ENCODE peak calls at places on chromosome 20, in nine cellular contexts. One of them, this sample, is unnamed.
A peak's percentile ranks its signal among the peaks of the same experiment; 100 is the strongest.

GRCh38 chr20:44479643-44480042 is 4.0 kb downstream of the TTPAL start:
- DNase-seq in stimulated activated CD4-positive, alpha-beta T cell treated with anti-CD3 and anti-CD28 coated beads, TNF-alpha, amount 100 ng/mL, for 1 hour: no peak
- DNase-seq in activated CD8-positive, alpha-beta memory T cell treated with anti-CD3 and anti-CD28 coated beads, Interleukin-2, amount 50 U/mL, for 4 hours: no peak
- DNase-seq in stomach: no peak
- DNase-seq in WTC11: no peak
- DNase-seq in anterior cingulate cortex: no peak
- DNase-seq in activated CD4-positive, alpha-beta T cell treated with anti-CD3 and anti-CD28 coated beads, Interleukin-2, amount 50 U/mL, for 24 hours: no peak
- DNase-seq in psoas muscle: no peak
- DNase-seq in astrocyte of the cerebellum: no peak
- DNase-seq in this sample: no peak

GRCh38 chr20:31845300-31845863 is at the start of gene FOXS1:
- DNase-seq in astrocyte of the cerebellum: no peak
- DNase-seq in WTC11: no peak
- DNase-seq in anterior cingulate cortex: peak; percentile 20
- DNase-seq in activated CD4-positive, alpha-beta T cell treated with anti-CD3 and anti-CD28 coated beads, Interleukin-2, amount 50 U/mL, for 24 hours: no peak
- DNase-seq in activated CD8-positive, alpha-beta memory T cell treated with anti-CD3 and anti-CD28 coated beads, Interleukin-2, amount 50 U/mL, for 4 hours: no peak
- DNase-seq in stomach: no peak
- DNase-seq in psoas muscle: no peak
- DNase-seq in stimulated activated CD4-positive, alpha-beta T cell treated with anti-CD3 and anti-CD28 coated beads, TNF-alpha, amount 100 ng/mL, for 1 hour: no peak
- DNase-seq in this sample: peak; percentile 78

GRCh38 chr20:11919571-11919970 is 1.9 kb downstream of the BTBD3 start:
- DNase-seq in WTC11: no peak
- DNase-seq in stimulated activated CD4-positive, alpha-beta T cell treated with anti-CD3 and anti-CD28 coated beads, TNF-alpha, amount 100 ng/mL, for 1 hour: no peak
- DNase-seq in activated CD8-positive, alpha-beta memory T cell treated with anti-CD3 and anti-CD28 coated beads, Interleukin-2, amount 50 U/mL, for 4 hours: no peak
- DNase-seq in stomach: no peak
- DNase-seq in anterior cingulate cortex: no peak
- DNase-seq in astrocyte of the cerebellum: no peak
- DNase-seq in psoas muscle: no peak
- DNase-seq in activated CD4-positive, alpha-beta T cell treated with anti-CD3 and anti-CD28 coated beads, Interleukin-2, amount 50 U/mL, for 24 hours: no peak
- DNase-seq in this sample: no peak

GRCh38 chr20:59004493-59004762 is 2.6 kb downstream of the CTSZ start:
- DNase-seq in anterior cingulate cortex: no peak
- DNase-seq in stomach: peak; percentile 61
- DNase-seq in psoas muscle: peak; percentile 49
- DNase-seq in activated CD8-positive, alpha-beta memory T cell treated with anti-CD3 and anti-CD28 coated beads, Interleukin-2, amount 50 U/mL, for 4 hours: peak; percentile 49
- DNase-seq in WTC11: no peak
- DNase-seq in astrocyte of the cerebellum: no peak
- DNase-seq in stimulated activated CD4-positive, alpha-beta T cell treated with anti-CD3 and anti-CD28 coated beads, TNF-alpha, amount 100 ng/mL, for 1 hour: no peak
- DNase-seq in activated CD4-positive, alpha-beta T cell treated with anti-CD3 and anti-CD28 coated beads, Interleukin-2, amount 50 U/mL, for 24 hours: no peak
- DNase-seq in this sample: no peak

GRCh38 chr20:52783769-52784168 is 188.4 kb upstream of the TSHZ2 start:
- DNase-seq in psoas muscle: no peak
- DNase-seq in anterior cingulate cortex: no peak
- DNase-seq in stomach: no peak
- DNase-seq in astrocyte of the cerebellum: no peak
- DNase-seq in WTC11: peak; percentile 62
- DNase-seq in activated CD4-positive, alpha-beta T cell treated with anti-CD3 and anti-CD28 coated beads, Interleukin-2, amount 50 U/mL, for 24 hours: no peak
- DNase-seq in activated CD8-positive, alpha-beta memory T cell treated with anti-CD3 and anti-CD28 coated beads, Interleukin-2, amount 50 U/mL, for 4 hours: no peak
- DNase-seq in stimulated activated CD4-positive, alpha-beta T cell treated with anti-CD3 and anti-CD28 coated beads, TNF-alpha, amount 100 ng/mL, for 1 hour: no peak
- DNase-seq in this sample: peak; percentile 27

GRCh38 chr20:1060985-1061384 is 57.4 kb upstream of the PSMF1 start:
- DNase-seq in astrocyte of the cerebellum: no peak
- DNase-seq in anterior cingulate cortex: no peak
- DNase-seq in activated CD8-positive, alpha-beta memory T cell treated with anti-CD3 and anti-CD28 coated beads, Interleukin-2, amount 50 U/mL, for 4 hours: no peak
- DNase-seq in WTC11: no peak
- DNase-seq in stomach: no peak
- DNase-seq in stimulated activated CD4-positive, alpha-beta T cell treated with anti-CD3 and anti-CD28 coated beads, TNF-alpha, amount 100 ng/mL, for 1 hour: no peak
- DNase-seq in psoas muscle: no peak
- DNase-seq in activated CD4-positive, alpha-beta T cell treated with anti-CD3 and anti-CD28 coated beads, Interleukin-2, amount 50 U/mL, for 24 hours: no peak
- DNase-seq in this sample: no peak

GRCh38 chr20:29689411-29690225 is 1567.8 kb upstream of the DEFB115 start:
- DNase-seq in astrocyte of the cerebellum: no peak
- DNase-seq in anterior cingulate cortex: no peak
- DNase-seq in activated CD4-positive, alpha-beta T cell treated with anti-CD3 and anti-CD28 coated beads, Interleukin-2, amount 50 U/mL, for 24 hours: no peak
- DNase-seq in WTC11: no peak
- DNase-seq in psoas muscle: no peak
- DNase-seq in activated CD8-positive, alpha-beta memory T cell treated with anti-CD3 and anti-CD28 coated beads, Interleukin-2, amount 50 U/mL, for 4 hours: peak; percentile 22
- DNase-seq in stimulated activated CD4-positive, alpha-beta T cell treated with anti-CD3 and anti-CD28 coated beads, TNF-alpha, amount 100 ng/mL, for 1 hour: no peak
- DNase-seq in stomach: no peak
- DNase-seq in this sample: no peak

GRCh38 chr20:45254867-45255266 is 503 bp upstream of the SLPI start:
- DNase-seq in astrocyte of the cerebellum: peak; percentile 6
- DNase-seq in WTC11: no peak
- DNase-seq in activated CD4-positive, alpha-beta T cell treated with anti-CD3 and anti-CD28 coated beads, Interleukin-2, amount 50 U/mL, for 24 hours: no peak
- DNase-seq in anterior cingulate cortex: no peak
- DNase-seq in activated CD8-positive, alpha-beta memory T cell treated with anti-CD3 and anti-CD28 coated beads, Interleukin-2, amount 50 U/mL, for 4 hours: no peak
- DNase-seq in stomach: no peak
- DNase-seq in stimulated activated CD4-positive, alpha-beta T cell treated with anti-CD3 and anti-CD28 coated beads, TNF-alpha, amount 100 ng/mL, for 1 hour: no peak
- DNase-seq in psoas muscle: no peak
- DNase-seq in this sample: no peak

GRCh38 chr20:32527447-32528055 is 57.6 kb downstream of the NOL4L start:
- DNase-seq in activated CD4-positive, alpha-beta T cell treated with anti-CD3 and anti-CD28 coated beads, Interleukin-2, amount 50 U/mL, for 24 hours: no peak
- DNase-seq in WTC11: no peak
- DNase-seq in activated CD8-positive, alpha-beta memory T cell treated with anti-CD3 and anti-CD28 coated beads, Interleukin-2, amount 50 U/mL, for 4 hours: no peak
- DNase-seq in astrocyte of the cerebellum: no peak
- DNase-seq in psoas muscle: no peak
- DNase-seq in stomach: no peak
- DNase-seq in anterior cingulate cortex: no peak
- DNase-seq in stimulated activated CD4-positive, alpha-beta T cell treated with anti-CD3 and anti-CD28 coated beads, TNF-alpha, amount 100 ng/mL, for 1 hour: no peak
- DNase-seq in this sample: no peak

GRCh38 chr20:4192378-4193048 is 177.2 kb upstream of the RNF24 start:
- DNase-seq in WTC11: no peak
- DNase-seq in astrocyte of the cerebellum: no peak
- DNase-seq in anterior cingulate cortex: no peak
- DNase-seq in stimulated activated CD4-positive, alpha-beta T cell treated with anti-CD3 and anti-CD28 coated beads, TNF-alpha, amount 100 ng/mL, for 1 hour: no peak
- DNase-seq in activated CD4-positive, alpha-beta T cell treated with anti-CD3 and anti-CD28 coated beads, Interleukin-2, amount 50 U/mL, for 24 hours: no peak
- DNase-seq in activated CD8-positive, alpha-beta memory T cell treated with anti-CD3 and anti-CD28 coated beads, Interleukin-2, amount 50 U/mL, for 4 hours: no peak
- DNase-seq in stomach: no peak
- DNase-seq in psoas muscle: no peak
- DNase-seq in this sample: no peak

GRCh38 chr20:33925867-33926266 is 67.8 kb upstream of the RALY start:
- DNase-seq in activated CD4-positive, alpha-beta T cell treated with anti-CD3 and anti-CD28 coated beads, Interleukin-2, amount 50 U/mL, for 24 hours: no peak
- DNase-seq in anterior cingulate cortex: no peak
- DNase-seq in stimulated activated CD4-positive, alpha-beta T cell treated with anti-CD3 and anti-CD28 coated beads, TNF-alpha, amount 100 ng/mL, for 1 hour: no peak
- DNase-seq in WTC11: no peak
- DNase-seq in psoas muscle: no peak
- DNase-seq in activated CD8-positive, alpha-beta memory T cell treated with anti-CD3 and anti-CD28 coated beads, Interleukin-2, amount 50 U/mL, for 4 hours: no peak
- DNase-seq in stomach: no peak
- DNase-seq in astrocyte of the cerebellum: no peak
- DNase-seq in this sample: no peak

GRCh38 chr20:48823960-48824497 is 3.8 kb downstream of the PREX1 start:
- DNase-seq in activated CD4-positive, alpha-beta T cell treated with anti-CD3 and anti-CD28 coated beads, Interleukin-2, amount 50 U/mL, for 24 hours: no peak
- DNase-seq in anterior cingulate cortex: no peak
- DNase-seq in stimulated activated CD4-positive, alpha-beta T cell treated with anti-CD3 and anti-CD28 coated beads, TNF-alpha, amount 100 ng/mL, for 1 hour: no peak
- DNase-seq in activated CD8-positive, alpha-beta memory T cell treated with anti-CD3 and anti-CD28 coated beads, Interleukin-2, amount 50 U/mL, for 4 hours: peak; percentile 63
- DNase-seq in WTC11: no peak
- DNase-seq in psoas muscle: no peak
- DNase-seq in stomach: no peak
- DNase-seq in astrocyte of the cerebellum: peak; percentile 72
- DNase-seq in this sample: peak; percentile 64

GRCh38 chr20:61135266-61135665 is 116.8 kb upstream of the CDH4 start:
- DNase-seq in astrocyte of the cerebellum: no peak
- DNase-seq in activated CD8-positive, alpha-beta memory T cell treated with anti-CD3 and anti-CD28 coated beads, Interleukin-2, amount 50 U/mL, for 4 hours: no peak
- DNase-seq in WTC11: no peak
- DNase-seq in stimulated activated CD4-positive, alpha-beta T cell treated with anti-CD3 and anti-CD28 coated beads, TNF-alpha, amount 100 ng/mL, for 1 hour: no peak
- DNase-seq in anterior cingulate cortex: no peak
- DNase-seq in activated CD4-positive, alpha-beta T cell treated with anti-CD3 and anti-CD28 coated beads, Interleukin-2, amount 50 U/mL, for 24 hours: no peak
- DNase-seq in psoas muscle: no peak
- DNase-seq in stomach: no peak
- DNase-seq in this sample: no peak

GRCh38 chr20:50221501-50222323 is 31.1 kb downstream of the CEBPB start:
- DNase-seq in anterior cingulate cortex: no peak
- DNase-seq in activated CD8-positive, alpha-beta memory T cell treated with anti-CD3 and anti-CD28 coated beads, Interleukin-2, amount 50 U/mL, for 4 hours: no peak
- DNase-seq in stimulated activated CD4-positive, alpha-beta T cell treated with anti-CD3 and anti-CD28 coated beads, TNF-alpha, amount 100 ng/mL, for 1 hour: no peak
- DNase-seq in activated CD4-positive, alpha-beta T cell treated with anti-CD3 and anti-CD28 coated beads, Interleukin-2, amount 50 U/mL, for 24 hours: no peak
- DNase-seq in WTC11: no peak
- DNase-seq in astrocyte of the cerebellum: no peak
- DNase-seq in psoas muscle: no peak
- DNase-seq in stomach: no peak
- DNase-seq in this sample: peak; percentile 80

GRCh38 chr20:63255911-63256704 is 1.8 kb upstream of the NKAIN4 start:
- DNase-seq in activated CD4-positive, alpha-beta T cell treated with anti-CD3 and anti-CD28 coated beads, Interleukin-2, amount 50 U/mL, for 24 hours: no peak
- DNase-seq in stimulated activated CD4-positive, alpha-beta T cell treated with anti-CD3 and anti-CD28 coated beads, TNF-alpha, amount 100 ng/mL, for 1 hour: no peak
- DNase-seq in astrocyte of the cerebellum: no peak
- DNase-seq in psoas muscle: no peak
- DNase-seq in anterior cingulate cortex: no peak
- DNase-seq in activated CD8-positive, alpha-beta memory T cell treated with anti-CD3 and anti-CD28 coated beads, Interleukin-2, amount 50 U/mL, for 4 hours: no peak
- DNase-seq in stomach: no peak
- DNase-seq in WTC11: no peak
- DNase-seq in this sample: no peak

GRCh38 chr20:46784450-46785127 is 75.1 kb downstream of the SLC2A10 start:
- DNase-seq in activated CD4-positive, alpha-beta T cell treated with anti-CD3 and anti-CD28 coated beads, Interleukin-2, amount 50 U/mL, for 24 hours: no peak
- DNase-seq in stimulated activated CD4-positive, alpha-beta T cell treated with anti-CD3 and anti-CD28 coated beads, TNF-alpha, amount 100 ng/mL, for 1 hour: no peak
- DNase-seq in stomach: no peak
- DNase-seq in psoas muscle: no peak
- DNase-seq in astrocyte of the cerebellum: no peak
- DNase-seq in anterior cingulate cortex: no peak
- DNase-seq in activated CD8-positive, alpha-beta memory T cell treated with anti-CD3 and anti-CD28 coated beads, Interleukin-2, amount 50 U/mL, for 4 hours: no peak
- DNase-seq in WTC11: no peak
- DNase-seq in this sample: peak; percentile 5

GRCh38 chr20:58711266-58712051 is 18.9 kb downstream of the NPEPL1 start:
- DNase-seq in WTC11: no peak
- DNase-seq in astrocyte of the cerebellum: no peak
- DNase-seq in stimulated activated CD4-positive, alpha-beta T cell treated with anti-CD3 and anti-CD28 coated beads, TNF-alpha, amount 100 ng/mL, for 1 hour: no peak
- DNase-seq in stomach: peak; percentile 16
- DNase-seq in anterior cingulate cortex: no peak
- DNase-seq in activated CD4-positive, alpha-beta T cell treated with anti-CD3 and anti-CD28 coated beads, Interleukin-2, amount 50 U/mL, for 24 hours: no peak
- DNase-seq in psoas muscle: no peak
- DNase-seq in activated CD8-positive, alpha-beta memory T cell treated with anti-CD3 and anti-CD28 coated beads, Interleukin-2, amount 50 U/mL, for 4 hours: no peak
- DNase-seq in this sample: no peak

GRCh38 chr20:58056021-58056591 is 172.3 kb downstream of the ANKRD60 start:
- DNase-seq in astrocyte of the cerebellum: no peak
- DNase-seq in anterior cingulate cortex: no peak
- DNase-seq in psoas muscle: no peak
- DNase-seq in activated CD8-positive, alpha-beta memory T cell treated with anti-CD3 and anti-CD28 coated beads, Interleukin-2, amount 50 U/mL, for 4 hours: no peak
- DNase-seq in WTC11: no peak
- DNase-seq in stimulated activated CD4-positive, alpha-beta T cell treated with anti-CD3 and anti-CD28 coated beads, TNF-alpha, amount 100 ng/mL, for 1 hour: no peak
- DNase-seq in stomach: no peak
- DNase-seq in activated CD4-positive, alpha-beta T cell treated with anti-CD3 and anti-CD28 coated beads, Interleukin-2, amount 50 U/mL, for 24 hours: no peak
- DNase-seq in this sample: no peak

GRCh38 chr20:11267131-11267761 is 593.4 kb upstream of the JAG1 start:
- DNase-seq in stimulated activated CD4-positive, alpha-beta T cell treated with anti-CD3 and anti-CD28 coated beads, TNF-alpha, amount 100 ng/mL, for 1 hour: no peak
- DNase-seq in activated CD4-positive, alpha-beta T cell treated with anti-CD3 and anti-CD28 coated beads, Interleukin-2, amount 50 U/mL, for 24 hours: no peak
- DNase-seq in WTC11: no peak
- DNase-seq in astrocyte of the cerebellum: peak; percentile 93
- DNase-seq in anterior cingulate cortex: peak; percentile 24
- DNase-seq in activated CD8-positive, alpha-beta memory T cell treated with anti-CD3 and anti-CD28 coated beads, Interleukin-2, amount 50 U/mL, for 4 hours: no peak
- DNase-seq in psoas muscle: peak; percentile 27
- DNase-seq in stomach: no peak
- DNase-seq in this sample: peak; percentile 96